ENCODE peak calls at places on chromosomes 1 and 21, in seven cellular contexts. L is neuronal stem cell, I is IMR-90, X is H9, Z is H1, P is trophoblast cell, E is mesendoderm. D is an unnamed sample.

GRCh38 chr1:112637257-112638108 is 17.9 kb downstream of the CAPZA1 start:
- DNase-seq in L (no peak), I (peak), Z (no peak), P (peak), X (no peak), E (peak), D (no peak)

GRCh38 chr21:35923971-35924370 is 136.4 kb downstream of the SETD4 start:
- DNase-seq in I (no peak), P (no peak), E (no peak), L (no peak), Z (no peak), X (no peak), D (no peak)

GRCh38 chr1:94422115-94422820 is 4.1 kb downstream of the ABCD3 start:
- DNase-seq in E (no peak), P (no peak), Z (no peak), X (no peak), I (peak), L (no peak), D (peak)

GRCh38 chr1:87113313-87113712 is 198.9 kb downstream of the HS2ST1 start:
- DNase-seq in I (peak), Z (no peak), X (no peak), E (no peak), P (no peak), L (no peak), D (no peak)

GRCh38 chr21:41506526-41507520 is 1.1 kb downstream of the TMPRSS2 start:
- DNase-seq in I (no peak), E (peak), P (peak), X (peak), Z (no peak), L (peak), D (peak)

GRCh38 chr1:116986531-116987255 is 14.9 kb upstream of the CD101 start:
- DNase-seq in E (no peak), Z (no peak), P (peak), I (no peak), L (no peak), X (peak), D (no peak)

GRCh38 chr1:48077860-48078259 is 80.7 kb upstream of the TRABD2B start:
- DNase-seq in X (no peak), P (no peak), E (no peak), L (no peak), I (no peak), Z (no peak), D (no peak)

GRCh38 chr1:7705048-7705907 is 65.8 kb upstream of the VAMP3 start:
- DNase-seq in E (peak), Z (no peak), I (no peak), L (no peak), X (peak), P (no peak), D (no peak)

GRCh38 chr1:154682252-154682651 is 74.3 kb upstream of the ADAR start:
- DNase-seq in X (peak), P (no peak), L (no peak), E (no peak), I (no peak), Z (no peak), D (no peak)

GRCh38 chr1:16145030-16145987 is 10.6 kb downstream of the EPHA2 start:
- DNase-seq in I (peak), L (no peak), P (peak), E (peak), Z (no peak), X (peak), D (peak)

GRCh38 chr1:55049914-55050278 is 10.5 kb downstream of the PCSK9 start:
- DNase-seq in P (no peak), E (no peak), L (no peak), I (peak), X (no peak), Z (no peak), D (no peak)

GRCh38 chr1:33122483-33123170 is 41.7 kb downstream of the AZIN2 start:
- DNase-seq in P (no peak), L (no peak), X (no peak), Z (no peak), I (no peak), E (no peak), D (no peak)
- H3K23ac ChIP-seq in P (no peak), L (no peak), X (no peak), Z (no peak), I (no peak), E (no peak), D (no peak)

GRCh38 chr1:242240691-242241090 is 241.8 kb upstream of the MAP1LC3C start:
- DNase-seq in I (no peak), E (no peak), Z (no peak), X (no peak), L (no peak), P (no peak), D (no peak)
- H2BK5ac ChIP-seq in I (no peak), E (no peak), Z (no peak), X (no peak), L (no peak), P (no peak), D (peak)

DNA sequence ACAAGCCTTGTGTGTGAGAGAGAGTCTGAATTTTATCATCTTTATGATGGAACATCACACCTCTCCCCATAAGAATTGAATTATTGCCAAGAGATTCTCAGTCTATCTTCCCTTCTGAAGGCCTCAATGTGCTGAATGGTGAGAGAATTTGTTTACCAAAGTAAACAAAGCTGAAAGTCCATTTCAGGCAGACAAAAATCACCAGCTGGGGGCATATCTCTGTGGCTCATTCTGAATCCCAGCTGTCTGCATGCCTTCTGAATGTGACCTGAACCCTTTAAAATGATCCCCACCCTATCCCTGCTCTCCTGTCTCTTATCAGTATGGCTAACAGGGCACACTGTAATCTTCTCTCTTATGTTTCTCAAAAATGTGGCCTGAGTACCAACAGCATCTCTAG is 99.1 kb upstream of the CAMK1G start:
- DNase-seq in P (no peak), X (no peak), I (no peak), E (peak), Z (no peak), L (no peak), D (no peak)
- H4K8ac ChIP-seq in P (no peak), X (no peak), I (no peak), E (no peak), Z (no peak), L (no peak), D (no peak)

GRCh38 chr1:63595435-63595834 is 2.2 kb downstream of the PGM1 start:
- DNase-seq in E (no peak), I (no peak), L (no peak), P (no peak), X (no peak), Z (no peak), D (no peak)
- H3K23ac ChIP-seq in E (no peak), I (no peak), L (no peak), P (no peak), X (no peak), Z (no peak), D (no peak)